ENCODE peak calls at places on chromosomes 7 and 10, in five cellular contexts. J is GM12865, U is fibroblast of mammary gland, O is epithelial cell of esophagus, B is hepatocyte. Z is an unnamed sample.

GRCh38 chr10:122188706-122189105 is 82.4 kb upstream of the BTBD16 start:
- DNase-seq in J (no peak), U (no peak), O (no peak), B (no peak), Z (no peak)

GRCh38 chr7:133815677-133816210 is 311.4 kb upstream of the LRGUK start:
- DNase-seq in J (no peak), U (no peak), O (no peak), B (no peak), Z (no peak)

GRCh38 chr10:126252884-126253612 is 135.2 kb downstream of the ADAM12 start:
- DNase-seq in J (no peak), U (peak), O (peak), B (peak), Z (peak)

GRCh38 chr10:100805543-100806355 is 60.4 kb downstream of the PAX2 start:
- DNase-seq in J (no peak), U (no peak), O (no peak), B (no peak), Z (no peak)

GRCh38 chr10:14603539-14604102 is 171.1 kb downstream of the FAM107B start:
- DNase-seq in J (no peak), U (no peak), O (no peak), B (peak), Z (no peak)

GRCh38 chr7:36312064-36312914 is 77.4 kb upstream of the ANLN start:
- DNase-seq in J (peak), U (no peak), O (peak), B (peak), Z (no peak)

GRCh38 chr7:36985866-36986402 is 261.6 kb upstream of the AOAH start:
- DNase-seq in J (no peak), U (no peak), O (no peak), B (no peak), Z (no peak)

GRCh38 chr10:63866747-63867140 is 345.5 kb downstream of the REEP3 start:
- DNase-seq in J (no peak), U (peak), O (peak), B (peak), Z (peak)

GRCh38 chr10:61097026-61097425 is 153.0 kb upstream of the RHOBTB1 start:
- DNase-seq in J (no peak), U (no peak), O (no peak), B (no peak), Z (peak)

GRCh38 chr7:25845341-25845923 is 306.6 kb upstream of the NFE2L3 start:
- DNase-seq in J (no peak), U (no peak), O (no peak), B (peak), Z (no peak)

GRCh38 chr7:12911053-12911452 is 223.6 kb downstream of the ARL4A start:
- DNase-seq in J (no peak), U (no peak), O (peak), B (no peak), Z (no peak)

GRCh38 chr7:129332354-129333056 is 101.7 kb upstream of the STRIP2 start:
- DNase-seq in J (no peak), U (peak), O (peak), B (no peak), Z (peak)

GRCh38 chr7:94394399-94395140 is at the start of gene COL1A2:
- DNase-seq in J (peak), U (peak), O (peak), B (peak), Z (peak)

GRCh38 chr10:128540806-128541739 is 414.9 kb upstream of the MKI67 start:
- DNase-seq in J (no peak), U (peak), O (no peak), B (peak), Z (no peak)

GRCh38 chr7:21352540-21353387 is 75.1 kb upstream of the SP4 start:
- DNase-seq in J (peak), U (no peak), O (no peak), B (no peak), Z (no peak)

GRCh38 chr10:79017882-79018550 is 50.8 kb upstream of the ZMIZ1 start:
- DNase-seq in J (no peak), U (no peak), O (no peak), B (no peak), Z (no peak)

GRCh38 chr7:124764847-124765400 is 668 bp downstream of the GPR37 start:
- DNase-seq in J (peak), U (no peak), O (peak), B (peak), Z (no peak)

GRCh38 chr10:58412502-58412961 is 27.3 kb downstream of the TFAM start:
- DNase-seq in J (no peak), U (peak), O (peak), B (no peak), Z (peak)

GRCh38 chr7:40469481-40469880 is 334.7 kb downstream of the SUGCT start:
- DNase-seq in J (no peak), U (peak), O (peak), B (peak), Z (peak)

GRCh38 chr10:8052344-8052969 is 2.0 kb upstream of the GATA3 start:
- DNase-seq in J (no peak), U (no peak), O (no peak), B (peak), Z (no peak)
- H3K4me3 ChIP-seq in J (no peak), U (no peak), O (no peak), B (no peak), Z (no peak)

DNA sequence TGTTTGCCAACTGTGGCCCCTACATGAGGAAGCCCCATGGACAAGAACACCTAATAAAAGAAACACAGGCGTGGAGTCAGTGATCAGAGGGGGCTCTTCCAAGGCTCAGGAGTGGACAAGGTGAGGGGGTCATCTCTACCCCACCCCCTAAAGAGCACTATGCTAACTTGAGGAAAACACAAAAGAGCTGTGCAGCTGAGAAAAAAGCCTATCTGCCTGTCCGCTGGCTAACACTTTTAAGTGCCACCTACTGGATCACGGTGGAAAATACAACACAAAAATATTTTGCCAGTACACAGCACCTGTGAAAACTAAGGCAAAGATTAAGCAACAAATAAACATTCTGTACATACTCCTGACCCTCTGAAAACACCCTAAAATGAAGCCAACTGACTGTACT is 53.1 kb upstream of the COBL start:
- DNase-seq in J (peak), U (no peak), O (peak), B (peak), Z (peak)
- TF ChIP-seq CTCF in J (peak), U (peak), O (peak), B (peak), Z (peak)

DNA sequence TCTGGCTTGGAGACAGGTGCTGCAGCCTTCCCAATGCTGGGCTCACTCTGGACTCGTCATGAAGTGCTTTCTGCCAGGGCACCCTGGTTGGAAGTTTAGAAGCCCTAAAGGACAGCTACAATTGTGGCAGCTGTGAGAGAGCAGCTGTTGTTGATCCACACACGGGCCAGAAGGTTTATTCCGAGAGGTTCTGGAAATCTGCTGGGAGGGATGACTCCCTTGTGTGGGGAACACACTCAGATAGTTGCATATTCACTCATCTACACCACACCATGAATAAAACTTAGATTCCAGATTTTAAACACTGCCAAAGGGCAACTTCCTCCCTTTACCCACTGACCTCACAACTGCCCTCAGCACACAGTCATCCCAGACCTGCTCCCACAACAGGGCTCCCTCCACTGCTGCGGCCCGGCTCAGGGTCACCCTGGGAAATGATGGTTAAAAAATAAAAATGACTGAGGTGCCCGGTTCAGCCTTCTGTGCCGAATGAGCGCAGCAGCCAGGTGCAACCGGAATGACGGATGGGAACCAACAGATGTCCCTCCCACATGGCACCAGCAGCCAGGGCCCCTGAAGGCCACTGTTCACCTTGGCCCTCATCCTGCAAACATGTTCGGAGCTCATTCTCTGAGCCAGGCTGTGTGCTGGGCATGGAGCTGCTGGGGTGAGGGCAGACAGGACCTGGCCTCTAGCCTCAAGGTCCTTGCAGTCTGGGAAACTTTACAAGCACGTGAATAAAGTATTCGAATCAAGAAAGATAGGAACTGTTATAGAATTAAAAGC is 40.2 kb downstream of the ASB13 start:
- DNase-seq in J (no peak), U (no peak), O (no peak), B (no peak), Z (no peak)
- H3K4me3 ChIP-seq in J (no peak), U (no peak), O (no peak), B (no peak), Z (no peak)

GRCh38 chr7:126368-126767 is 66.0 kb upstream of the FAM20C start:
- DNase-seq in J (no peak), U (no peak), O (no peak), B (no peak), Z (no peak)

GRCh38 chr7:125661-126060 is 66.7 kb upstream of the FAM20C start:
- DNase-seq in J (no peak), U (peak), O (no peak), B (no peak), Z (no peak)

GRCh38 chr7:125061-125471 is 67.3 kb upstream of the FAM20C start:
- DNase-seq in J (no peak), U (no peak), O (no peak), B (peak), Z (no peak)

GRCh38 chr7:128311-129080 is 63.9 kb upstream of the FAM20C start:
- DNase-seq in J (no peak), U (no peak), O (no peak), B (no peak), Z (no peak)

DNA sequence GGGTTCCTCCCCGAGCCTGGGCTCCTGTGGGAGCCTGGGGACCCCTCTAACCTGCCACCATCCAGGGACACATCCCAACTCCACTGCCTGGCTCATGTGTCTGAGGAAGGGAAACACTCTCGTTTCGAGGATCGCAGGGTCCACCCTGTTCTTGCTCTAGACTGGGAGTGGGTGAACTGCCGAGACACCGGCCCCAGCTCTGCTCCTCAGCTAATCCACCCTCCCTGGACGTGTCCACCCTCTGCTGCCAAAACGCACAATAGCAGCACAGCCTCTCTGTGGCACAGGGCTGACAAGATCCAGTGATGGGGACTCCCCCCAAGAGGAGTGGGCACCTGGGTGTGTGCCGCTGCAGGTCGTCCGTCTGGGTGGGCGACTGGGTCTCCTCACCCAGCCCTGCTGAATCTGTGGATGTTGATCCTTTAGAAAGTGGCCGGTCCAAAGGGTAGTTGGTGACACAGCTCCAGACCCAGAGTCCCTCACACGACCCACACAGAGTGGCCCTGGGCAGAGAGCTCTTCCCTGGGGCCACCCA is 65.2 kb upstream of the FAM20C start:
- DNase-seq in J (no peak), U (no peak), O (no peak), B (peak), Z (no peak)
- TF ChIP-seq CTCF in J (no peak), U (no peak), O (no peak), B (no peak), Z (no peak)